ENCODE peak calls at places on chromosomes 1 and 21, in four cellular contexts. V is stomach, Q is HCT116, I is HepG2. Y is an unnamed sample. For H3K9me3, the result is how much of the 10 kb centered on the place peaks cover.

GRCh38 chr1:168045311-168045710 is 91.4 kb downstream of the GPR161 start:
- DNase-seq in Q (no peak), I (no peak), V (no peak), Y (no peak)

GRCh38 chr1:34406377-34406776 is 229.7 kb downstream of the C1orf94 start:
- DNase-seq in V (peak), Q (no peak), I (no peak), Y (no peak)

GRCh38 chr1:38551318-38551717 is 308.3 kb downstream of the RRAGC start:
- DNase-seq in Q (no peak), V (no peak), I (no peak), Y (no peak)

GRCh38 chr1:94279048-94279447 is 41.7 kb upstream of the ARHGAP29 start:
- DNase-seq in V (no peak), Q (no peak), I (no peak), Y (no peak)

GRCh38 chr1:212470059-212470458 is 37.3 kb downstream of the NENF start:
- DNase-seq in V (peak), I (no peak), Q (peak), Y (no peak)

GRCh38 chr21:29436143-29436542 is 137.4 kb downstream of the BACH1 start:
- DNase-seq in Q (no peak), V (no peak), I (no peak), Y (no peak)

GRCh38 chr1:6496360-6496704 is 4.9 kb upstream of the PLEKHG5 start:
- DNase-seq in V (no peak), I (no peak), Q (no peak), Y (no peak)

GRCh38 chr1:4801192-4801924 is 146.9 kb downstream of the AJAP1 start:
- DNase-seq in V (no peak), I (no peak), Q (no peak), Y (no peak)

GRCh38 chr1:232423591-232423990 is 206.3 kb downstream of the SIPA1L2 start:
- DNase-seq in V (no peak), I (no peak), Q (no peak), Y (no peak)

GRCh38 chr1:201565771-201566528 is 27.0 kb downstream of the NAV1 start:
- DNase-seq in V (no peak), I (no peak), Q (no peak), Y (no peak)

GRCh38 chr1:86708923-86709322 is 4.5 kb downstream of the SH3GLB1 start:
- DNase-seq in I (no peak), V (no peak), Q (no peak), Y (no peak)

GRCh38 chr1:184284900-184285299 is 101.9 kb upstream of the C1orf21 start:
- DNase-seq in V (no peak), Q (no peak), I (no peak), Y (no peak)

GRCh38 chr1:239563680-239564079 is 177.3 kb downstream of the CHRM3 start:
- DNase-seq in Q (no peak), V (no peak), I (no peak), Y (no peak)

GRCh38 chr21:21188513-21189188 is 190.4 kb downstream of the NCAM2 start:
- DNase-seq in I (no peak), V (no peak), Q (no peak), Y (no peak)

GRCh38 chr1:16924216-16924918 is 2.6 kb downstream of the CROCC start:
- DNase-seq in Q (no peak), V (no peak), I (no peak), Y (peak)

GRCh38 chr1:203559523-203559922 is 65.6 kb downstream of the OPTC start:
- DNase-seq in Q (no peak), I (no peak), V (no peak), Y (no peak)

GRCh38 chr1:153535664-153536585 is at the start of gene S100A6:
- DNase-seq in Q (peak), I (peak), V (peak), Y (peak)

GRCh38 chr1:224380003-224380402 is 23.3 kb downstream of the CNIH4 start:
- DNase-seq in I (no peak), Q (no peak), V (no peak), Y (peak)

DNA sequence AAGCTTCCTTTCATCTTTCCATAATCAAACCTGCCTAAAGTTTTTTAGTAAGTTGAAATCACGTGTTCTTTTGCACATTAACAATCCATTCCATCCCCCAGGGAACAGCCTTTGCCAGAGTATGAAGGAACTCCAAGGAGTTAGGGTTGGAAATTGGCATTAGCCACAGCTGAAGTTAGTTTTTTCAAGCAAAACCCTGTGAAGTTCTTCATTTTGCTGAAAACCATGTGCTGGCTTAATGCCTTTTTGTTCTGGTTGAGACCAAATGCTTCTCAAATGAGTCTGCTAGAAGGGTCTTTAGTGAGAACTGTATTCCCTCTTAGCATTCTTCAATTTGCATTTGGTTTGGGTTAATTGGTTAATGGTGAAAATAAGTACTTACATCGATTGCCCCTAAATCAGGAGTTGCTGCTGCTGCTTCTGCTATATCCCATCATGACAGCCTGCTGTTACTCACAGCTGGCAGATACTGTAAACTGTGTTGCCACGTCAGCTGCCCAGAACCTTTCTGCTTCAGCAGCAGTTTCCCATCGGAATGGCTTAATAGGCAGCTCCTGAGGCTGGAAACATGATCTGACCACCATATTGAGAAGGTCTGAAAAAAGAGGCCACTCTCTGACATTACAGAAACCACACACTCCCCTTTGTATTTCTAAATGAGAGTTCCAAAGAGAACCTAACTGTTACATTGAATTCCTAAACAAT is 14.1 kb upstream of the SEC16B start:
- DNase-seq in Q (no peak), I (peak), V (no peak), Y (no peak)
- TF ChIP-seq POLR2AphosphoS5 in Q (no peak), I (no peak), V (no peak), Y (no peak)

DNA sequence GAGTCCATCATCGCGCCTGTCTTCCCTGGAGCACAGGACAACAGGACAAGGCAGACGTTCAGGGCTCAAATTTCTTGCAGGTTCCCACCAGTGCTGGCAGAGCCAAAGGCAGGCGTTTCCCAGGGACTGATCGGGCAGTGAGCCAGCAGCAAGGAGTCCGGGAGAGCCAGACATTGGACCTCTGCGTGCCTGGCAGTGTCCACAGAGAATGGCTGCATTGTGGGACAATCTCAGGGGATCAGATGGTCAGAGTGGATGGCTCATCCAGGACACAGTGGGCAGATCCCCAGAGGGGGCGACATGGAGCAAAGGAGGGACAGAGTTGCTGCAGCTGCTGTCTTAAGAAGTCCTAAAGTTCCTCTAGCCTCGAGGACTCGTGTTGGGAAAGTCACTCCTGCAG is 4.6 kb downstream of the TMEM63A start:
- DNase-seq in Q (no peak), V (peak), I (peak), Y (no peak)
- H3K4me3 ChIP-seq in Q (no peak), V (peak), I (no peak), Y (no peak)

GRCh38 chr1:13465515-13465914 is 48.3 kb downstream of the LRRC38 start:
- DNase-seq in Q (no peak), V (no peak), I (no peak), Y (no peak)
- H3K9me3 ChIP-seq in Q (under half), V (under half), I (under half), Y (under half)

DNA sequence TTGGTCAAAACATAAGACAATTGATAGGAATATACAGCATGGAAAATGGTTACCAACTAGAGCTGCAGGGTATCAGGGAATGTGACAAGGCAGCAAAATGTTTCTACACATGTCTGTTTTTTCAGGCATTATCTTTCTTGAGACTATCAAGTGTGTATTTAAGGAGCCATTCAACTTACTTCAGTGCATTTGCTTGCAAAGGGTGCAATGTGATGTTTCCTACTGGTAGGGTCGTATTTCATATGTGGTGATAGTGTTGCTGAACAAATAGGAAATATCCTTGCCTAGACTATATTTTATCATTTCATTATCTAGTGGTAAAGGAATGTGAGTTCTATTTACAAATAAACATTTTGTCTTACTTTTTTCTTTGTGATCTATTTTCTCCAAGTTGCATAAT is 42.4 kb downstream of the PTPRC start:
- DNase-seq in I (no peak), V (no peak), Q (no peak), Y (no peak)
- TF ChIP-seq POLR2AphosphoS5 in I (no peak), V (no peak), Q (no peak), Y (no peak)

GRCh38 chr1:172826096-172826741 is 167.3 kb downstream of the FASLG start:
- DNase-seq in I (peak), Q (peak), V (no peak), Y (no peak)
- H3K4me3 ChIP-seq in I (peak), Q (no peak), V (no peak), Y (no peak)

DNA sequence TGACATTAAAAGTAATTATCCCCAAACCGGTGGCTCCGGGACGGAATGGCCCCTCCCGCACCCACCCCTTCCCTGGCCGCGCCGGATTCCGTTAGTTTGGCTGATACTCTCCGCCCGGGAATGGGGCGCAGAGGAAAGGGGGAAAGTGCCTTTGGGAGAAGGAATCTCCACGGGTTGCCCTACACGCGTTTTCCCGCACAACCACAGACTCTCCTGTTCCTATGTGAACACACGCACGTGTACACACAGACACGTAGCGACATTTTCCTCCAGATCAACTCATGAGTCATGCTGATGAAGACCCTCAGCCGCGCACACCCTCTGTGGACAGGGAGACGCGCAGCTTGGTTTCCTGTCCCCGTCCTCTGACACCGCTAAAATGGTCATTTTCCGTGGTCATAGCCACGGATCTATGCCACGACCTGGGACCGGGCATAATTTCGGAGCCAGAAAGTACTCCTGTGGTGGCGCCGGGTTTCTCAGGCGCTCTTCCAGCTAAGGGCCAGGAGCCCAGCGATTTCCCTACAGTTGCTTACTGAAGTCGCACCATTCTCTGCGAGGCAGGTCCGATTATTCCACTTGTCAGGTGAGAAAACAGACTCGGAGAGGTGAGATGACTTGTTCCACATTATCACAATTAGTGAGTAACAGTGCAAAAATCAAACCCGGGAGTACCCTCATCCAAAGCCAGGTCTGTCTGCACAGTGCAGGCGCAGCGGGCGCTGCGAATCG is 4.0 kb upstream of the DMRTA2 start:
- DNase-seq in I (no peak), V (no peak), Q (no peak), Y (no peak)
- H3K9me3 ChIP-seq in I (under half), V (under half), Q (under half), Y (under half)

GRCh38 chr1:63691672-63692425 is 82.0 kb upstream of the ROR1 start:
- DNase-seq in Q (peak), V (peak), I (peak), Y (peak)
- TF ChIP-seq POLR2AphosphoS5 in Q (no peak), V (peak), I (no peak), Y (peak)

GRCh38 chr1:24929876-24930702 is at the start of gene RUNX3:
- DNase-seq in Q (peak), I (no peak), V (peak), Y (peak)

GRCh38 chr1:24932725-24933294 is 2.7 kb upstream of the RUNX3 start:
- DNase-seq in Q (no peak), V (no peak), I (no peak), Y (no peak)

GRCh38 chr1:24930703-24931480 is 816 bp upstream of the RUNX3 start:
- DNase-seq in Q (no peak), V (no peak), I (no peak), Y (peak)

GRCh38 chr1:24932284-24932683 is 2.2 kb upstream of the RUNX3 start:
- DNase-seq in I (no peak), Q (peak), V (peak), Y (peak)

DNA sequence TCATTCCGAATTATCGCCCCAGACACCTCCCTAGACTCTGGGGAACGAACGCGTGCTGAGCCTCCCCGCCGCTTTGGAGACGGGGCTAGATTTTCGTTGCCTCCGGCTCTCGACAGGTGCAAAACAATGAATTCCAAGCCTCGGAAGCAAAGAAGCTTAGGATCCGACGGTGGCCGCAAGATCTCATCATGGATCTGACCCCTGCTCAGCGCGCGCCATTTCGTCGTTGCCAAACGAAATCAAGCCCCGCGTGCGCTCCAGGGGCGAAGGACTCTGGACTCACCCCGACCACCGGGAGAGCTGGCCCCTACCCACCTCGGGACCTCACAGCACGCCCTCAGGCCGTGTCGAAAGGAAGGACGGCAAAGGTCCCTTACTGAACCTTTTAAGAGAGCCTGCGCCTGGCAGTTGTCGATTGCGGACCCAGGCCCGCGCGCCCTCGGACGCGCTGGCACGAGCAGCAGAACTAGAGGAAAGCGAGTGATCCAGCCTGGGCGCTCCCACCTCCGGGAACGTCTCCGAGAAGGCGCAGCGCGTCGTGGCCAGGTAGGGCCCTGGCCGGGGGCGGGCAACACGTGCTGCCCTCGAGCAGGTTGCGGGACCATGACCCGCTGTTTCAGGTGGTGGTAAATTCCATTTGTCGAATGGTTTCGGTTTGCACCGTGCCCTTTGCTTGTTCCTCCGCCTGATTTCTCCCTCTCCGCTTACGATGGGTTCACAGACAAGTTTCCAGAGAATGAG is 1.6 kb upstream of the RUNX3 start:
- DNase-seq in V (no peak), I (no peak), Q (no peak), Y (no peak)
- H3K4me3 ChIP-seq in V (peak), I (peak), Q (no peak), Y (no peak)